ENCODE peak calls at places on chromosomes 7 and 10, in four cellular contexts. Z is NCI-H345; Q is MM.1S; A is CD8-positive, alpha-beta memory T cell. Y is an unnamed sample.
A peak's percentile ranks its signal among the peaks of the same experiment; 100 is the strongest.

GRCh38 chr10:103757531-103758293 is 97.7 kb downstream of the SH3PXD2A start:
- DNase-seq in Z (no peak), Q (peak; percentile 64), A (peak; percentile 37), Y (no peak)

GRCh38 chr10:45442251-45442650 is 68.2 kb downstream of the ALOX5 start:
- DNase-seq in Z (no peak), Q (no peak), A (no peak), Y (no peak)

GRCh38 chr10:43390791-43391190 is 18.2 kb downstream of the HNRNPF start:
- DNase-seq in Z (no peak), Q (no peak), A (peak; percentile 34), Y (no peak)

GRCh38 chr7:80186721-80187120 is 52.1 kb downstream of the GNAI1 start:
- DNase-seq in Z (no peak), Q (no peak), A (no peak), Y (no peak)

GRCh38 chr10:78359641-78360091 is 326.0 kb downstream of the RPS24 start:
- DNase-seq in Z (no peak), Q (no peak), A (no peak), Y (no peak)

GRCh38 chr7:98921608-98922372 is 43.5 kb downstream of the TRRAP start:
- DNase-seq in Z (no peak), Q (no peak), A (no peak), Y (no peak)

GRCh38 chr7:5780801-5781496 is 514 bp downstream of the RNF216 start:
- DNase-seq in Z (peak; percentile 44), Q (peak; percentile 7), A (no peak), Y (no peak)

GRCh38 chr7:90262438-90262837 is 17.5 kb downstream of the CFAP69 start:
- DNase-seq in Z (peak; percentile 6), Q (peak; percentile 48), A (peak; percentile 4), Y (no peak)

GRCh38 chr10:45561952-45562351 is 110.6 kb downstream of the ZFAND4 start:
- DNase-seq in Z (no peak), Q (no peak), A (no peak), Y (no peak)

GRCh38 chr7:99362801-99363200 is 11.7 kb upstream of the ARPC1B start:
- DNase-seq in Z (no peak), Q (no peak), A (no peak), Y (no peak)

GRCh38 chr10:61882621-61883375 is 18.7 kb upstream of the ARID5B start:
- DNase-seq in Z (no peak), Q (no peak), A (no peak), Y (no peak)

GRCh38 chr7:381211-382117 is 91.5 kb downstream of the FOXL3 start:
- DNase-seq in Z (no peak), Q (no peak), A (peak; percentile 48), Y (peak; percentile 52)

GRCh38 chr10:13984647-13985155 is 346.0 kb downstream of the FRMD4A start:
- DNase-seq in Z (no peak), Q (no peak), A (no peak), Y (no peak)

GRCh38 chr10:12350167-12350872 is 973 bp downstream of the CAMK1D start:
- DNase-seq in Z (peak; percentile 10), Q (peak; percentile 81), A (peak; percentile 65), Y (peak; percentile 69)

GRCh38 chr10:119211176-119211575 is 3.8 kb downstream of the GRK5 start:
- DNase-seq in Z (no peak), Q (no peak), A (no peak), Y (no peak)

GRCh38 chr7:38660427-38661099 is 29.4 kb upstream of the AMPH start:
- DNase-seq in Z (peak; percentile 54), Q (peak; percentile 54), A (peak; percentile 23), Y (peak; percentile 51)

GRCh38 chr7:136278057-136278456 is 300.9 kb upstream of the MTPN start:
- DNase-seq in Z (no peak), Q (no peak), A (no peak), Y (no peak)

GRCh38 chr10:132689721-132690360 is 96.1 kb downstream of the NKX6-2 start:
- DNase-seq in Z (no peak), Q (no peak), A (no peak), Y (no peak)

GRCh38 chr7:5553298-5553877 is 129.8 kb upstream of the TNRC18 start:
- DNase-seq in Z (no peak), Q (no peak), A (no peak), Y (no peak)

GRCh38 chr10:120402358-120402757 is 54.7 kb upstream of the PLPP4 start:
- DNase-seq in Z (no peak), Q (no peak), A (no peak), Y (no peak)

GRCh38 chr10:50469778-50470193 is 154.0 kb downstream of the SGMS1 start:
- DNase-seq in Z (no peak), Q (no peak), A (no peak), Y (no peak)

GRCh38 chr7:82810558-82811259 is 352.0 kb downstream of the PCLO start:
- DNase-seq in Z (peak; percentile 48), Q (peak; percentile 65), A (no peak), Y (no peak)

GRCh38 chr10:20662742-20663141 is 234.4 kb downstream of the NEBL start:
- DNase-seq in Z (no peak), Q (no peak), A (no peak), Y (no peak)

GRCh38 chr7:121530251-121531174 is 134.4 kb upstream of the FAM3C start:
- DNase-seq in Z (no peak), Q (peak; percentile 99), A (no peak), Y (peak; percentile 55)

GRCh38 chr7:47039089-47039648 is 542.7 kb downstream of the TNS3 start:
- DNase-seq in Z (no peak), Q (no peak), A (no peak), Y (no peak)

GRCh38 chr10:116610443-116611152 is 10.2 kb upstream of the PNLIPRP2 start:
- DNase-seq in Z (no peak), Q (no peak), A (no peak), Y (no peak)

GRCh38 chr7:120138497-120138896 is 134.5 kb upstream of the KCND2 start:
- DNase-seq in Z (no peak), Q (no peak), A (no peak), Y (no peak)

GRCh38 chr7:55192718-55193117 is 172.4 kb upstream of the LANCL2 start:
- DNase-seq in Z (no peak), Q (no peak), A (no peak), Y (no peak)

GRCh38 chr7:97503367-97504094 is 228.4 kb upstream of the TAC1 start:
- DNase-seq in Z (no peak), Q (no peak), A (no peak), Y (no peak)

GRCh38 chr10:124870854-124871425 is 69.3 kb downstream of the ABRAXAS2 start:
- DNase-seq in Z (no peak), Q (no peak), A (no peak), Y (no peak)

GRCh38 chr7:37832194-37832593 is 16.2 kb upstream of the NME8 start:
- DNase-seq in Z (peak; percentile 89), Q (no peak), A (no peak), Y (no peak)

GRCh38 chr7:70638381-70639128 is 493.4 kb upstream of the GALNT17 start:
- DNase-seq in Z (no peak), Q (no peak), A (no peak), Y (no peak)

GRCh38 chr7:101378808-101379207 is 16.1 kb downstream of the COL26A1 start:
- DNase-seq in Z (no peak), Q (no peak), A (no peak), Y (no peak)

Y was measured in B cell.